ENCODE peak calls at places on chromosome 11, in eight cellular contexts. X is AG04450, U is left ventricle myocardium inferior, G is dorsolateral prefrontal cortex, R is fibroblast of lung, K is testis, E is gastrocnemius medialis, L is upper lobe of right lung. P is an unnamed sample.

GRCh38 chr11:80837051-80837450 is 1396.2 kb upstream of the TENM4 start:
- DNase-seq in X (no peak), U (no peak), G (no peak), R (no peak), K (no peak), E (no peak), L (no peak), P (no peak)

GRCh38 chr11:84714316-84714780 is 912.8 kb downstream of the DLG2 start:
- DNase-seq in X (no peak), U (peak), G (peak), R (peak), K (peak), E (peak), L (no peak), P (no peak)

GRCh38 chr11:66580803-66581202 is 12.1 kb downstream of the CCDC87 start:
- DNase-seq in X (no peak), U (no peak), G (no peak), R (no peak), K (no peak), E (no peak), L (no peak), P (no peak)

GRCh38 chr11:108117746-108118371 is 3.5 kb upstream of the ACAT1 start:
- DNase-seq in X (peak), U (no peak), G (no peak), R (peak), K (no peak), E (no peak), L (no peak), P (no peak)

GRCh38 chr11:48028909-48029685 is 48.7 kb downstream of the PTPRJ start:
- DNase-seq in X (no peak), U (no peak), G (no peak), R (peak), K (no peak), E (no peak), L (no peak), P (no peak)

GRCh38 chr11:47002366-47002765 is 65.8 kb downstream of the CSTPP1 start:
- DNase-seq in X (no peak), U (no peak), G (no peak), R (no peak), K (no peak), E (no peak), L (no peak), P (no peak)

GRCh38 chr11:44456544-44457270 is 108.8 kb upstream of the CD82 start:
- DNase-seq in X (no peak), U (peak), G (no peak), R (no peak), K (no peak), E (no peak), L (no peak), P (no peak)

GRCh38 chr11:97683733-97684132 is 1293.9 kb downstream of the JRKL start:
- DNase-seq in X (no peak), U (no peak), G (no peak), R (no peak), K (no peak), E (no peak), L (no peak), P (no peak)

GRCh38 chr11:61774441-61774840 is 18.0 kb downstream of the TMEM258 start:
- DNase-seq in X (no peak), U (no peak), G (no peak), R (no peak), K (no peak), E (no peak), L (no peak), P (no peak)

GRCh38 chr11:12180257-12181205 is 70.1 kb downstream of the MICAL2 start:
- DNase-seq in X (no peak), U (no peak), G (no peak), R (no peak), K (no peak), E (no peak), L (no peak), P (no peak)

GRCh38 chr11:41307371-41308080 is 151.9 kb downstream of the LRRC4C start:
- DNase-seq in X (no peak), U (no peak), G (no peak), R (no peak), K (no peak), E (no peak), L (no peak), P (no peak)

GRCh38 chr11:132866783-132867545 is 665.3 kb downstream of the OPCML start:
- DNase-seq in X (no peak), U (no peak), G (no peak), R (no peak), K (no peak), E (no peak), L (no peak), P (no peak)

GRCh38 chr11:46491661-46492331 is 100.2 kb upstream of the CHRM4 start:
- DNase-seq in X (no peak), U (no peak), G (no peak), R (peak), K (no peak), E (no peak), L (no peak), P (no peak)

GRCh38 chr11:58575377-58576020 is at the start of gene LPXN:
- DNase-seq in X (no peak), U (no peak), G (peak), R (no peak), K (no peak), E (no peak), L (no peak), P (no peak)

GRCh38 chr11:75425422-75425821 is 7.6 kb downstream of the KLHL35 start:
- DNase-seq in X (no peak), U (no peak), G (no peak), R (no peak), K (no peak), E (no peak), L (no peak), P (no peak)

GRCh38 chr11:33685061-33685460 is 15.6 kb downstream of the C11orf91 start:
- DNase-seq in X (no peak), U (no peak), G (no peak), R (no peak), K (no peak), E (no peak), L (no peak), P (no peak)

GRCh38 chr11:46112961-46113617 is 8.2 kb downstream of the PHF21A start:
- DNase-seq in X (no peak), U (no peak), G (peak), R (peak), K (peak), E (no peak), L (no peak), P (no peak)

GRCh38 chr11:38256436-38256835 is 1658.4 kb upstream of the RAG2 start:
- DNase-seq in X (no peak), U (no peak), G (no peak), R (no peak), K (no peak), E (no peak), L (no peak), P (no peak)

GRCh38 chr11:60905047-60905446 is 1.3 kb downstream of the PRPF19 start:
- DNase-seq in X (no peak), U (no peak), G (no peak), R (no peak), K (no peak), E (no peak), L (no peak), P (no peak)

GRCh38 chr11:3107608-3108182 is 50.5 kb upstream of the CARS1 start:
- DNase-seq in X (no peak), U (no peak), G (peak), R (no peak), K (no peak), E (peak), L (peak), P (peak)

GRCh38 chr11:43518407-43519165 is 159.9 kb downstream of the TTC17 start:
- DNase-seq in X (no peak), U (no peak), G (no peak), R (no peak), K (no peak), E (no peak), L (no peak), P (no peak)

GRCh38 chr11:30281476-30282288 is 41.2 kb upstream of the ARL14EP start:
- DNase-seq in X (no peak), U (no peak), G (no peak), R (no peak), K (no peak), E (no peak), L (no peak), P (no peak)

GRCh38 chr11:91790346-91790745 is 434.3 kb upstream of the FAT3 start:
- DNase-seq in X (no peak), U (no peak), G (peak), R (peak), K (no peak), E (no peak), L (no peak), P (no peak)

GRCh38 chr11:27386176-27386575 is 23.2 kb upstream of the CCDC34 start:
- DNase-seq in X (no peak), U (no peak), G (no peak), R (no peak), K (no peak), E (no peak), L (no peak), P (no peak)
- H3K27ac ChIP-seq in X (no peak), U (peak), G (no peak), R (no peak), K (no peak), E (no peak), L (no peak), P (peak)

GRCh38 chr11:68118753-68119448 is 2.3 kb downstream of the CHKA start:
- DNase-seq in X (no peak), U (no peak), G (no peak), R (peak), K (no peak), E (no peak), L (no peak), P (no peak)

GRCh38 chr11:68120212-68121066 is 749 bp downstream of the CHKA start:
- DNase-seq in X (no peak), U (peak), G (peak), R (peak), K (peak), E (peak), L (peak), P (peak)

GRCh38 chr11:68121067-68121899 is at the start of gene CHKA:
- DNase-seq in X (peak), U (peak), G (peak), R (peak), K (peak), E (peak), L (peak), P (peak)

GRCh38 chr11:68125164-68125563 is 4.0 kb upstream of the CHKA start:
- DNase-seq in X (no peak), U (no peak), G (no peak), R (no peak), K (no peak), E (no peak), L (no peak), P (no peak)

DNA sequence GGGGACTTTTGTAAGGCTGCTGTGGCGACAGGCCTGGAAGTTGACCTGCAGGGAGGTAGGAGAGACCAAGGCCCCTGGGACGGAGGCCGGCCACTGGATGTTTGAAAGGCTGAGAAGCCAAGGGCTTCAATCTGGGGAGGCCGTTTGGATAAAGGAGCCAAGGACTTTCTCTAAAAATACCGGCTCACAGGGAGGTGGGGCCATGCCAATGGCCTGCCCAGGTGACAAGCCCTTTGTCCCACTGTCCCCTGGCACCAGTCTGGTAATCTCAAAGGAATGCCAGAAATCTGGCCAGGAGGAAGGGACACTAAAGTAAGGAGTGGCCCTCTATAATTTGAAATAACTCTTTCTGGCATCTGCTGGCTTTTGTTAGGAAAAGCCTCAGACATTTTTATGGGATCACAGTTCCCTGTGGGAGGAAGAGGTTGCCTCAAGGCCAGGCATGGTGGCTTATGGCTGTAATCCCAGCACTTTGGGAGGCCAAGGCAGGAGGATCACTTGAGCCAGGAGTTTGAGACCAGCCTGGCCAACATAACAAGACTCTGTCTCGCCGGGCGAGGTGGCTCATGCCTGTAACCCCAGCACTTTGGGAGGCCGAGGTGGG is 1.9 kb upstream of the CHKA start:
- DNase-seq in X (no peak), U (peak), G (no peak), R (no peak), K (no peak), E (peak), L (peak), P (no peak)
- H3K27ac ChIP-seq in X (no peak), U (peak), G (no peak), R (no peak), K (peak), E (peak), L (peak), P (no peak)

DNA sequence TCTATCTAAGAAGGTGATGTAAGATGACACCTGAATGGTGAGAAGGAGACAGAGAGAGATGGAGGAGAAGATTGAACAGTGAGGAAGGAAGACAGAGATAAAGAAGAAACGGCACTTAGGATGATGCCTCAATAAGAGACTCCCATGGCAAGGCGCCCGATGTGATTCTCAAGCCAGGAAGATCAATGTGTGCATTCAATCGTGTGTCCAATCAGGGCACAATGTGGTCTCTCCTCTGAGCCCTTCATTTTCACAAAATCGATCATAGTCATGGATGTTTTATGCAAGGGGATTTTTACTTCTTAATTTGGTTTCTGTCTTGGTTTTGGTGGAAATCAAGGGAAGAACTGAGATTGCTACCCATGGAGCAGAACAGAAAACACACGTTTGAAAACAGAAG is 19.9 kb upstream of the TMPRSS13 start:
- DNase-seq in X (no peak), U (no peak), G (no peak), R (no peak), K (no peak), E (no peak), L (no peak), P (no peak)
- H3K27ac ChIP-seq in X (no peak), U (no peak), G (no peak), R (no peak), K (no peak), E (no peak), L (no peak), P (no peak)

GRCh38 chr11:6200975-6201374 is 2.0 kb downstream of the OR52W1 start:
- DNase-seq in X (no peak), U (peak), G (peak), R (peak), K (peak), E (peak), L (peak), P (peak)

GRCh38 chr11:6201486-6201885 is 2.5 kb downstream of the OR52W1 start:
- DNase-seq in X (no peak), U (no peak), G (no peak), R (peak), K (no peak), E (no peak), L (no peak), P (no peak)

GRCh38 chr11:6203327-6203726 is 2.0 kb upstream of the C11orf42 start:
- DNase-seq in X (no peak), U (no peak), G (no peak), R (no peak), K (no peak), E (no peak), L (no peak), P (no peak)

GRCh38 chr11:6204708-6205107 is 649 bp upstream of the C11orf42 start:
- DNase-seq in X (no peak), U (no peak), G (no peak), R (peak), K (no peak), E (no peak), L (no peak), P (no peak)

DNA sequence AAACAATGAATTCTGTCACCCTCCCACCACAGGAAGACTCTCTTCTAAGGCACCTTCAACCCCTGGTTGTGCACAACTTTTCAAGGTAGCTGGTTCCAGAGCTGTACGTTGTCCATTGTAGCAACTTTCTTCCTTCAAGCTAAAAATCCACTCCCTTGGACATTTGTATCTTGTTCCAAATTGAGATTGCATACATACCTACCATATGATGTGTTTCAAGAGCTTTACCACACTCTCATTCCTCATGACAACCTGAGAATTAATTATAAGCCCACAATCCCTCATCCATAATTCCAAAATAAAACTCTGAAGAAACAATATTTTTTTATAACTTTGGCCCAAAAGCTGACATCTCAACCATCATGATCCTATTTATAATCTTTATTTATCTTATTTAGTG is 3.0 kb downstream of the OR52W1 start:
- DNase-seq in X (no peak), U (no peak), G (no peak), R (no peak), K (no peak), E (no peak), L (no peak), P (no peak)
- H3K27ac ChIP-seq in X (no peak), U (no peak), G (no peak), R (no peak), K (no peak), E (no peak), L (no peak), P (no peak)

P was measured in ascending aorta.